ENCODE peak calls at places on chromosomes 11 and 22, in eight cellular contexts. One of them, this sample, is unnamed.

GRCh38 chr11:25758145-25758661 is 573.7 kb upstream of the ANO3 start:
- DNase-seq in HS-5: no peak
- DNase-seq in HL-60: no peak
- DNase-seq in renal cortical epithelial cell: peak
- DNase-seq in NAMALWA: no peak
- DNase-seq in KG1: no peak
- DNase-seq in AG04449: no peak
- DNase-seq in activated naive CD8-positive, alpha-beta T cell treated with anti-CD3 and anti-CD28 coated beads, Interleukin-2, amount 10 ng/mL, durations not matched to agents 7 days and 5 days: no peak
- DNase-seq in this sample: no peak

GRCh38 chr11:70611890-70612289 is 213.6 kb downstream of the CTTN start:
- DNase-seq in HS-5: no peak
- DNase-seq in HL-60: no peak
- DNase-seq in renal cortical epithelial cell: no peak
- DNase-seq in NAMALWA: no peak
- DNase-seq in KG1: no peak
- DNase-seq in AG04449: no peak
- DNase-seq in activated naive CD8-positive, alpha-beta T cell treated with anti-CD3 and anti-CD28 coated beads, Interleukin-2, amount 10 ng/mL, durations not matched to agents 7 days and 5 days: no peak
- DNase-seq in this sample: no peak

GRCh38 chr11:5291207-5291838 is 10.4 kb downstream of the OR51B4 start:
- DNase-seq in HS-5: no peak
- DNase-seq in HL-60: peak
- DNase-seq in renal cortical epithelial cell: peak
- DNase-seq in NAMALWA: peak
- DNase-seq in KG1: no peak
- DNase-seq in AG04449: no peak
- DNase-seq in activated naive CD8-positive, alpha-beta T cell treated with anti-CD3 and anti-CD28 coated beads, Interleukin-2, amount 10 ng/mL, durations not matched to agents 7 days and 5 days: no peak
- DNase-seq in this sample: no peak

GRCh38 chr11:41282436-41282835 is 177.0 kb downstream of the LRRC4C start:
- DNase-seq in HS-5: no peak
- DNase-seq in HL-60: no peak
- DNase-seq in renal cortical epithelial cell: no peak
- DNase-seq in NAMALWA: no peak
- DNase-seq in KG1: no peak
- DNase-seq in AG04449: no peak
- DNase-seq in activated naive CD8-positive, alpha-beta T cell treated with anti-CD3 and anti-CD28 coated beads, Interleukin-2, amount 10 ng/mL, durations not matched to agents 7 days and 5 days: no peak
- DNase-seq in this sample: no peak

GRCh38 chr11:131471976-131472375 is 101.6 kb downstream of the NTM start:
- DNase-seq in HS-5: no peak
- DNase-seq in HL-60: no peak
- DNase-seq in renal cortical epithelial cell: no peak
- DNase-seq in NAMALWA: no peak
- DNase-seq in KG1: no peak
- DNase-seq in AG04449: no peak
- DNase-seq in activated naive CD8-positive, alpha-beta T cell treated with anti-CD3 and anti-CD28 coated beads, Interleukin-2, amount 10 ng/mL, durations not matched to agents 7 days and 5 days: no peak
- DNase-seq in this sample: no peak

GRCh38 chr11:2294340-2295290 is 7.1 kb downstream of the C11orf21 start:
- DNase-seq in HS-5: no peak
- DNase-seq in HL-60: no peak
- DNase-seq in renal cortical epithelial cell: no peak
- DNase-seq in NAMALWA: no peak
- DNase-seq in KG1: no peak
- DNase-seq in AG04449: no peak
- DNase-seq in activated naive CD8-positive, alpha-beta T cell treated with anti-CD3 and anti-CD28 coated beads, Interleukin-2, amount 10 ng/mL, durations not matched to agents 7 days and 5 days: no peak
- DNase-seq in this sample: peak

GRCh38 chr11:16791494-16791961 is 53.1 kb downstream of the C11orf58 start:
- DNase-seq in HS-5: peak
- DNase-seq in HL-60: no peak
- DNase-seq in renal cortical epithelial cell: peak
- DNase-seq in NAMALWA: no peak
- DNase-seq in KG1: no peak
- DNase-seq in AG04449: peak
- DNase-seq in activated naive CD8-positive, alpha-beta T cell treated with anti-CD3 and anti-CD28 coated beads, Interleukin-2, amount 10 ng/mL, durations not matched to agents 7 days and 5 days: no peak
- DNase-seq in this sample: peak

GRCh38 chr11:1743587-1744136 is 6.7 kb downstream of the IFITM10 start:
- DNase-seq in HS-5: no peak
- DNase-seq in HL-60: no peak
- DNase-seq in renal cortical epithelial cell: no peak
- DNase-seq in NAMALWA: no peak
- DNase-seq in KG1: no peak
- DNase-seq in AG04449: no peak
- DNase-seq in activated naive CD8-positive, alpha-beta T cell treated with anti-CD3 and anti-CD28 coated beads, Interleukin-2, amount 10 ng/mL, durations not matched to agents 7 days and 5 days: peak
- DNase-seq in this sample: peak

GRCh38 chr22:43288378-43288777 is 54.8 kb downstream of the SCUBE1 start:
- DNase-seq in HS-5: no peak
- DNase-seq in HL-60: no peak
- DNase-seq in renal cortical epithelial cell: no peak
- DNase-seq in NAMALWA: no peak
- DNase-seq in KG1: no peak
- DNase-seq in AG04449: no peak
- DNase-seq in activated naive CD8-positive, alpha-beta T cell treated with anti-CD3 and anti-CD28 coated beads, Interleukin-2, amount 10 ng/mL, durations not matched to agents 7 days and 5 days: no peak
- DNase-seq in this sample: no peak

GRCh38 chr22:36221799-36222751 is 17.3 kb downstream of the APOL2 start:
- DNase-seq in HS-5: no peak
- DNase-seq in HL-60: no peak
- DNase-seq in renal cortical epithelial cell: peak
- DNase-seq in NAMALWA: peak
- DNase-seq in KG1: peak
- DNase-seq in AG04449: no peak
- DNase-seq in activated naive CD8-positive, alpha-beta T cell treated with anti-CD3 and anti-CD28 coated beads, Interleukin-2, amount 10 ng/mL, durations not matched to agents 7 days and 5 days: peak
- DNase-seq in this sample: no peak

GRCh38 chr11:61327669-61328071 is 5.2 kb downstream of the DDB1 start:
- DNase-seq in HS-5: no peak
- DNase-seq in HL-60: no peak
- DNase-seq in renal cortical epithelial cell: peak
- DNase-seq in NAMALWA: no peak
- DNase-seq in KG1: no peak
- DNase-seq in AG04449: peak
- DNase-seq in activated naive CD8-positive, alpha-beta T cell treated with anti-CD3 and anti-CD28 coated beads, Interleukin-2, amount 10 ng/mL, durations not matched to agents 7 days and 5 days: no peak
- DNase-seq in this sample: no peak

This sample was measured in CD14-positive monocyte.